ENCODE peak calls at places on chromosomes 16 and 17, in four cellular contexts. One of them, this sample, is unnamed. For H3K9me1 and H3K9me3, the result is how much of the 10 kb centered on the place peaks cover.

GRCh38 chr17:16371742-16372141 is 9.1 kb upstream of the UBB start:
- DNase-seq in IMR-90: peak
- DNase-seq in K562: no peak
- DNase-seq in endothelial cell of umbilical vein: peak
- DNase-seq in this sample: no peak

GRCh38 chr17:20267459-20267842 is 199.9 kb downstream of the LGALS9B start:
- DNase-seq in IMR-90: no peak
- DNase-seq in K562: no peak
- DNase-seq in endothelial cell of umbilical vein: peak
- DNase-seq in this sample: no peak

GRCh38 chr16:57614546-57615343 is 13.7 kb upstream of the ADGRG1 start:
- DNase-seq in IMR-90: no peak
- DNase-seq in K562: no peak
- DNase-seq in endothelial cell of umbilical vein: no peak
- DNase-seq in this sample: no peak

GRCh38 chr16:10981697-10982216 is 37.4 kb downstream of the CLEC16A start:
- DNase-seq in IMR-90: no peak
- DNase-seq in K562: no peak
- DNase-seq in endothelial cell of umbilical vein: no peak
- DNase-seq in this sample: no peak

GRCh38 chr17:48301002-48301401 is 129.0 kb downstream of the SKAP1 start:
- DNase-seq in IMR-90: no peak
- DNase-seq in K562: no peak
- DNase-seq in endothelial cell of umbilical vein: no peak
- DNase-seq in this sample: no peak

GRCh38 chr17:12548558-12548957 is 117.1 kb upstream of the MYOCD start:
- DNase-seq in IMR-90: no peak
- DNase-seq in K562: no peak
- DNase-seq in endothelial cell of umbilical vein: no peak
- DNase-seq in this sample: no peak

GRCh38 chr16:78142784-78143183 is 43.3 kb downstream of the WWOX start:
- DNase-seq in IMR-90: no peak
- DNase-seq in K562: no peak
- DNase-seq in endothelial cell of umbilical vein: peak
- DNase-seq in this sample: no peak

GRCh38 chr16:72739577-72739976 is 308.4 kb downstream of the ZFHX3 start:
- DNase-seq in IMR-90: peak
- DNase-seq in K562: no peak
- DNase-seq in endothelial cell of umbilical vein: no peak
- DNase-seq in this sample: no peak

GRCh38 chr17:28173071-28173561 is 130.6 kb downstream of the NLK start:
- DNase-seq in IMR-90: no peak
- DNase-seq in K562: peak
- DNase-seq in endothelial cell of umbilical vein: peak
- DNase-seq in this sample: no peak

GRCh38 chr16:66894948-66895696 is 14.8 kb downstream of the PDP2 start:
- DNase-seq in IMR-90: peak
- DNase-seq in K562: peak
- DNase-seq in endothelial cell of umbilical vein: peak
- DNase-seq in this sample: no peak

GRCh38 chr17:40442392-40443195 is 656 bp upstream of the IGFBP4 start:
- DNase-seq in IMR-90: peak
- DNase-seq in K562: peak
- DNase-seq in endothelial cell of umbilical vein: peak
- DNase-seq in this sample: no peak

GRCh38 chr17:49783051-49783715 is 5.3 kb upstream of the KAT7 start:
- DNase-seq in IMR-90: no peak
- DNase-seq in K562: no peak
- DNase-seq in endothelial cell of umbilical vein: no peak
- DNase-seq in this sample: no peak

GRCh38 chr16:4564661-4565267 is 8.6 kb downstream of the C16orf96 start:
- DNase-seq in IMR-90: no peak
- DNase-seq in K562: no peak
- DNase-seq in endothelial cell of umbilical vein: no peak
- DNase-seq in this sample: no peak

GRCh38 chr17:29577778-29578211 is 9.3 kb downstream of the TP53I13 start:
- DNase-seq in IMR-90: peak
- DNase-seq in K562: no peak
- DNase-seq in endothelial cell of umbilical vein: no peak
- DNase-seq in this sample: no peak

GRCh38 chr17:2076461-2076984 is 21.6 kb downstream of the HIC1 start:
- DNase-seq in IMR-90: peak
- DNase-seq in K562: no peak
- DNase-seq in endothelial cell of umbilical vein: no peak
- DNase-seq in this sample: no peak

GRCh38 chr17:3474212-3474611 is 1.6 kb upstream of the ASPA start:
- DNase-seq in IMR-90: no peak
- DNase-seq in K562: no peak
- DNase-seq in endothelial cell of umbilical vein: no peak
- DNase-seq in this sample: no peak

GRCh38 chr17:38868095-38868967 is 1.5 kb upstream of the LASP1 start:
- DNase-seq in IMR-90: peak
- DNase-seq in K562: no peak
- DNase-seq in endothelial cell of umbilical vein: peak
- DNase-seq in this sample: no peak

GRCh38 chr17:73969956-73970355 is 233.5 kb upstream of the RPL38 start:
- DNase-seq in IMR-90: no peak
- DNase-seq in K562: no peak
- DNase-seq in endothelial cell of umbilical vein: no peak
- DNase-seq in this sample: no peak

GRCh38 chr16:26644912-26645543 is 421.7 kb upstream of the C16orf82 start:
- DNase-seq in IMR-90: no peak
- DNase-seq in K562: no peak
- DNase-seq in endothelial cell of umbilical vein: no peak
- DNase-seq in this sample: no peak

GRCh38 chr17:44314524-44314868 is 6.1 kb downstream of the RUNDC3A start:
- DNase-seq in IMR-90: no peak
- DNase-seq in K562: no peak
- DNase-seq in endothelial cell of umbilical vein: no peak
- DNase-seq in this sample: no peak
- H3K9ac ChIP-seq in IMR-90: no peak
- H3K9ac ChIP-seq in K562: no peak
- H3K9ac ChIP-seq in endothelial cell of umbilical vein: no peak
- H3K9ac ChIP-seq in this sample: no peak

GRCh38 chr16:8622315-8622656 is 788 bp downstream of the METTL22 start:
- DNase-seq in IMR-90: no peak
- DNase-seq in K562: peak
- DNase-seq in endothelial cell of umbilical vein: no peak
- DNase-seq in this sample: no peak
- H3K9me1 ChIP-seq in IMR-90: under half
- H3K9me1 ChIP-seq in K562: under half
- H3K9me1 ChIP-seq in endothelial cell of umbilical vein: under half
- H3K9me1 ChIP-seq in this sample: under half

GRCh38 chr17:52823155-52823554 is 664.6 kb upstream of the CA10 start:
- DNase-seq in IMR-90: no peak
- DNase-seq in K562: no peak
- DNase-seq in endothelial cell of umbilical vein: peak
- DNase-seq in this sample: no peak
- H3K9me3 ChIP-seq in IMR-90: under half
- H3K9me3 ChIP-seq in K562: under half
- H3K9me3 ChIP-seq in endothelial cell of umbilical vein: under half
- H3K9me3 ChIP-seq in this sample: under half

DNA sequence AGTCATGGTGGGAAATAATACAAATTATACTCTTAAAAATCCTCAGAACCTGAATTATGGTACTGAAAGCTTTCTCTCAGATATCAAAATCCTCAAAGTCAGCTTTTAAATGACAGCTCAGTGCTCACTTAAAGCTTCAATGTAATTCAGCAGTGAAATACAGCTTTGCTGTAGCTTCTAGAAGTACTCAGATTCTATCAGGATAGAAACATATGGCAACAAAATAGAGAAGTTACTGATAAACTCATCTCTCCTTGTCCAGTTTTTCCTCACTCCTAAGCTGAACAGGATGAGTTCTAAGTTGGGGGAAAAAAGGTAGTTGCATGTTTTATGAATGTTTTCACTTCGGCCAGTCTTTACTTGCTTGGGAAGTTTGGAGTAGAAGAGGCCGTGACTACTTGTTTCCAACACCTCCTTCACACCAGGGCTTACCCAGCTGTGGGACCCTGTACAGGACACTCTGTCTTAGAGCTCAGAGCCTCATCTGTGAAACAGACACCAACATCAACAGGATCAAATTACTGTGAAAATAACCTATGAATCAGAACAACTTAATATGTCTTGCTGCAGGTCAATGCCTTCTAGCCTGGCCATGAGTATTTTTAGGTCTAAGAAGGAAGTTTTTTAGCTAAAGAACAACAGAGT is 30.2 kb downstream of the OGFOD1 start:
- DNase-seq in IMR-90: peak
- DNase-seq in K562: no peak
- DNase-seq in endothelial cell of umbilical vein: no peak
- DNase-seq in this sample: no peak
- H3K9ac ChIP-seq in IMR-90: no peak
- H3K9ac ChIP-seq in K562: no peak
- H3K9ac ChIP-seq in endothelial cell of umbilical vein: no peak
- H3K9ac ChIP-seq in this sample: no peak

DNA sequence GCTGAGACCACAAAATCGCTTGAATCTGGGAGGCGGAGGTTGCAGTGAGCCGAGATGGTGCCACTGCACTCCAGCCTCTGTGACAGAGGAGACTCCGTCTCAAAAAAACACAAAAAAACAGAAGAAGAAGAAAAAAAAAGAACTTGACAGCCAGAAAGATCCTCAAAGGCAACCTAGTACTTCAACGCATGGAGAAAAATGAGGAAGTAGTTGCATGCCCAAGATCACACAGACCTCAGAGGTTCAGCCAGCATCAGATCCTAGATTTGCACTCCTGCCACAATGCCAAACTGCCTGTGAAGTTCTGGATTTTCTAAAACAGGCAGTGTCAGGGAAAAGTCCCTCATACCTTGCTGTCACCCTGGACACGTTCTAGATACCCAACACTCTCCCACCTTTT is 1.5 kb downstream of the ATPAF2 start:
- DNase-seq in IMR-90: no peak
- DNase-seq in K562: no peak
- DNase-seq in endothelial cell of umbilical vein: no peak
- DNase-seq in this sample: no peak
- H3K9me1 ChIP-seq in IMR-90: under half
- H3K9me1 ChIP-seq in K562: under half
- H3K9me1 ChIP-seq in endothelial cell of umbilical vein: under half
- H3K9me1 ChIP-seq in this sample: under half